ENCODE peak calls at places on chromosomes 4 and X, in four cellular contexts. T is GM13977, B is mucosa of descending colon, Q is osteoblast. N is an unnamed sample.

GRCh38 chr4:121669163-121669550 is 27.6 kb downstream of the ANXA5 start:
- DNase-seq in Q (no peak), B (no peak), T (no peak), N (no peak)

GRCh38 chrX:132093239-132093860 is 34.5 kb downstream of the FRMD7 start:
- DNase-seq in Q (no peak), B (no peak), T (no peak), N (no peak)

GRCh38 chr4:95167809-95168208 is 381.0 kb downstream of the UNC5C start:
- DNase-seq in T (no peak), Q (peak; percentile 55), B (no peak), N (no peak)

GRCh38 chr4:184648220-184649025 is 824 bp downstream of the CASP3 start:
- DNase-seq in Q (no peak), T (peak; percentile 32), B (peak; percentile 67), N (peak; percentile 33)

GRCh38 chrX:69149466-69150293 is 15.6 kb downstream of the PJA1 start:
- DNase-seq in Q (peak; percentile 53), T (no peak), B (no peak), N (no peak)

GRCh38 chr4:188976644-188977115 is 837.4 kb downstream of the TRIML1 start:
- DNase-seq in Q (peak; percentile 19), T (no peak), B (no peak), N (no peak)

GRCh38 chrX:47232803-47233332 is at the start of gene USP11:
- DNase-seq in B (peak; percentile 41), T (peak; percentile 68), Q (peak; percentile 77), N (peak; percentile 51)

GRCh38 chr4:1731180-1731579 is 9.9 kb downstream of the TACC3 start:
- DNase-seq in Q (peak; percentile 83), B (no peak), T (no peak), N (no peak)

GRCh38 chrX:68695206-68695845 is 47.9 kb downstream of the STARD8 start:
- DNase-seq in T (no peak), Q (peak; percentile 66), B (no peak), N (no peak)

GRCh38 chr4:180587379-180587778 is 1655.8 kb upstream of the TENM3 start:
- DNase-seq in B (no peak), T (no peak), Q (no peak), N (no peak)
- TF ChIP-seq CTCF in B (no peak), T (no peak), Q (no peak), N (no peak)

GRCh38 chr4:47000406-47000805 is 7.0 kb upstream of the GABRA4 start:
- DNase-seq in Q (peak; percentile 63), B (no peak), T (no peak), N (no peak)

GRCh38 chr4:46994007-46994405 is 625 bp upstream of the GABRA4 start:
- DNase-seq in Q (peak; percentile 63), B (no peak), T (no peak), N (peak; percentile 19)

GRCh38 chr4:47002593-47002992 is 9.2 kb upstream of the GABRA4 start:
- DNase-seq in T (no peak), B (no peak), Q (peak; percentile 79), N (no peak)

DNA sequence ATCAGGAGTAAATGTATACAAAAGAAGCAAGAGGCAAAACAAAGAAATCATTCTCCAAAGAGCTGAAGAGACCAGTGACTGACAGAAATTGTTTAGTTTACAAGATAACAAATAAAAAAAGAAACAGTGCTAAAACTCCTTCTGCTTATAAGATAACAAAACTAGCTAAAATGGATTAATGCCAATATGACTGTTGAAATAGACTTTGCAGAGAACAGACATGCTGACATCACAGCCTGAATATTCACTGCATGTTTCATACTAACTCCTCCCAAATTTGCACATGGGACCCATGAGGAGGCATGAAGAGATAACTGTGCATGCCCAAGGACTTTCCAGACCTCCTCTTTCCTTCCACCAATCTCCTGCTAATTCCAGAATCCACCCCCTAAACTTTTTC is 6.2 kb upstream of the GABRA4 start:
- DNase-seq in Q (peak; percentile 23), B (no peak), T (no peak), N (no peak)
- TF ChIP-seq CTCF in Q (no peak), B (no peak), T (no peak), N (no peak)

GRCh38 chrX:11460347-11460746 is 167.1 kb downstream of the AMELX start:
- DNase-seq in B (no peak), Q (no peak), T (no peak), N (no peak)
- TF ChIP-seq CTCF in B (no peak), Q (peak; percentile 29), T (no peak), N (no peak)

DNA sequence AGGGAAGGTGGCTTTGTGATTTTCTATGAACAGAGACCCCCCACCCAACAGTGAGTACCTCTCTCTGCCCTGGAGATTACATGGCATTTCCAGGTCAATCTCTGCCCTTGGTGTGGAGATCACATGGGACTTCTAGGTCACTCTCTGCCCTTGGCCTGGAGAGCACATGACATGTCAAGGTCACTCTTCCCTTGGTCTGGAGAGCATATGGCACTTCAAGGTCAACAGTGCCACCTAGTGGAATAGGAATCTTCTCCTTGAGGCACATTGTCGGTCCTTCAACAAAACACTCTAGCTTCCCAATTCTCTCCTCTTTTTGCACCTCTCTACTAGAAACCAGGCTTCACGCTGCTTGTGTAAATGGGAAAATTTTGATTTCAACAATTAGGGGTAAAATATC is 66.2 kb upstream of the TACR3 start:
- DNase-seq in T (peak; percentile 18), B (peak; percentile 8), Q (no peak), N (peak; percentile 29)
- TF ChIP-seq CTCF in T (peak; percentile 69), B (no peak), Q (no peak), N (peak; percentile 54)

DNA sequence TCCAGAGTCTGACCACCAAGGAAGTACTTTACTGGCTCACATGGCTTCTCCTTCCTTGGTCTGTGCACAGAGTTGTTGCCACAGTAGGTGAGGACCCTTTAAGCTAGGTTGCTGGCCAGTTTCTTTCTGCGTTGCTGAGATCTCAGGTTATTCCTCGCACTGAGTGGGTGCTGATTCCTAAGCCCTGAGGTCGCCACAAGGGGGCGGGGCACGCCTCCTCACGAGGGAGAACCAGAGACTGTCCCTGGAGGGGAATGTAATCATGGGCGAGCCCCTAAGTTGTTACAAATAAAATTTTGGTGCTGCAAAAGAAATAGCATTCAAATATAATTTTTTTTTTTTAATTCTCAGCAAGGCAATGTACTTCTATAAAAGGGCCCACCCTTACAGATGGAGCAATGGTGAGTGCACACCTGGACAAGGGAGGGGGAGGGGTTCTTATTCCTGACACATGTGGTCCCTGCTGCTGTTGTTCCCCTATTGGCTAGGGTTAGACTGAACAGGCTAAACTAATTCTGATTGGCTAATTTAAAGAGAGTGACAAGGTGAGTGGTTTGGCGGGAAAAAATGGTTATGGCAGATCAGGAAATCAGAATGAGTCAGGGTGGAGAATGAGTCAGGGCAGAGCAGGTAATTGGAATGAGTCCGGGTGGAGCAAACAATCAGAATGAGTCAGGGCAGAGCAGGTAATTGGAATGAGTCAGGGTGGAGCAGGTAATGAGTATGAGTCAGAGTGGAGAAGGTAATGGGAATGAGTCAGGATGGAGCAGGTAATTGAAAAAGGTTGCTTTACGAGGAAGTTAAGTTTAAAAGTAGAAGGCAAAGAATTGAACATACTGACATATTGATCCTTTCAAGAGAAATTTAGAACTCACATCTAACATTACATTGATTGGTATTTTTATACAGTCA is 107.5 kb downstream of the VSIG4 start:
- DNase-seq in T (no peak), B (peak; percentile 25), Q (no peak), N (no peak)
- TF ChIP-seq CTCF in T (no peak), B (no peak), Q (no peak), N (no peak)

GRCh38 chrX:137432609-137433008 is 133.3 kb upstream of the ZIC3 start:
- DNase-seq in T (peak; percentile 65), Q (peak; percentile 42), B (no peak), N (no peak)
- TF ChIP-seq CTCF in T (peak; percentile 67), Q (peak; percentile 17), B (no peak), N (peak; percentile 48)

GRCh38 chrX:107542500-107542899 is 85.8 kb upstream of the PRPS1 start:
- DNase-seq in T (no peak), Q (peak; percentile 18), B (peak; percentile 7), N (no peak)
- TF ChIP-seq CTCF in T (peak; percentile 14), Q (peak; percentile 31), B (no peak), N (no peak)

DNA sequence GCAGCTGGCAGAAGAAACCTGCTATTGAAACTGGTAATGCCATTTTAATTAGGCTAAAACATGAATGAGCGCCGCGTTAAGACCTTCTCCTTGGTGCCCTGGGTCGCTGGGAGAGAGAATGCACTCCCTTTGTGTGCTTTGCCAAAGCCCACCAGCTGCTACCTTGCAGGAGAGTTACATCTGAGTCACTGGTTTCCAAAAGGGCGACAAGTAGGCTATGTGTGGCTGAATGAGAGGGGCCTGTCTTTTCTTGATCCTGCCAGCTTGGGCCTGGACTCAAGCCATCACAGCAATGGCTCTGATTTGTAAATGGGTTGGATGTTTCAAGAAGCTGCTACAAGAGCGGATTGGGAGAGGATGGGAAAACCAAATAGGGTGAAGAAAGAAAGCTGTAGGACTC is 81.5 kb downstream of the NHS start:
- DNase-seq in T (no peak), B (no peak), Q (no peak), N (no peak)
- TF ChIP-seq CTCF in T (no peak), B (no peak), Q (no peak), N (no peak)

GRCh38 chr4:69470561-69470960 is 25.1 kb downstream of the UGT2B4 start:
- DNase-seq in Q (no peak), B (no peak), T (no peak), N (no peak)
- TF ChIP-seq CTCF in Q (no peak), B (no peak), T (peak; percentile 4), N (no peak)

GRCh38 chr4:100796333-100796732 is 278.5 kb upstream of the EMCN start:
- DNase-seq in Q (no peak), B (no peak), T (no peak), N (no peak)
- TF ChIP-seq CTCF in Q (no peak), B (no peak), T (no peak), N (no peak)